ENCODE peak calls at places on chromosomes 1 and 21, in seven cellular contexts. K is H9, V is mesendoderm, G is IMR-90, X is mesenchymal stem cell, F is trophoblast cell, E is H1. H is an unnamed sample.

GRCh38 chr21:31630062-31630711 is 29.3 kb upstream of the SOD1 start:
- DNase-seq in G (peak), V (no peak), K (no peak), X (peak), E (no peak), F (peak), H (no peak)

GRCh38 chr1:109986054-109986444 is 1.5 kb downstream of the AHCYL1 start:
- DNase-seq in K (no peak), E (no peak), X (no peak), V (no peak), F (no peak), G (no peak), H (peak)

GRCh38 chr21:43352568-43353281 is 74.2 kb downstream of the SIK1 start:
- DNase-seq in K (no peak), X (no peak), G (no peak), F (no peak), E (no peak), V (peak), H (no peak)

GRCh38 chr21:38843379-38843778 is 37.6 kb downstream of the ETS2 start:
- DNase-seq in V (no peak), E (no peak), K (no peak), F (no peak), G (no peak), X (no peak), H (no peak)

GRCh38 chr1:195866383-195867222 is 741.6 kb downstream of the KCNT2 start:
- DNase-seq in X (no peak), G (no peak), V (no peak), E (no peak), F (no peak), K (no peak), H (no peak)

GRCh38 chr21:42680429-42680828 is 27.0 kb downstream of the PDE9A start:
- DNase-seq in G (no peak), V (no peak), E (no peak), X (no peak), F (no peak), K (no peak), H (no peak)

GRCh38 chr1:98045211-98046030 is 124.6 kb upstream of the DPYD start:
- DNase-seq in E (no peak), X (peak), K (peak), G (peak), V (peak), F (no peak), H (no peak)

GRCh38 chr1:1943834-1944570 is 24.9 kb upstream of the TMEM52 start:
- DNase-seq in G (no peak), V (peak), X (peak), K (peak), E (no peak), F (peak), H (peak)

GRCh38 chr1:21307663-21308062 is 17.4 kb upstream of the ECE1 start:
- DNase-seq in G (no peak), K (peak), E (no peak), V (no peak), F (no peak), X (no peak), H (no peak)

GRCh38 chr1:88462481-88463261 is 221.4 kb upstream of the PKN2 start:
- DNase-seq in F (peak), K (peak), E (no peak), X (peak), G (peak), V (peak), H (peak)

GRCh38 chr1:24713176-24713575 is 32.1 kb upstream of the CLIC4 start:
- DNase-seq in V (no peak), X (no peak), G (no peak), K (no peak), F (peak), E (no peak), H (no peak)

GRCh38 chr1:244863491-244864252 is 671 bp downstream of the HNRNPU start:
- DNase-seq in V (peak), K (no peak), E (no peak), X (no peak), G (no peak), F (no peak), H (no peak)

GRCh38 chr1:9225411-9225785 is 9.2 kb upstream of the H6PD start:
- DNase-seq in K (no peak), E (no peak), G (no peak), F (no peak), V (no peak), X (no peak), H (no peak)

GRCh38 chr1:204227996-204228785 is 14.4 kb upstream of the GOLT1A start:
- DNase-seq in E (no peak), G (no peak), X (no peak), V (no peak), F (no peak), K (no peak), H (no peak)

GRCh38 chr21:15212214-15212613 is 147.4 kb upstream of the NRIP1 start:
- DNase-seq in K (no peak), E (no peak), F (no peak), V (no peak), X (no peak), G (no peak), H (no peak)

GRCh38 chr1:170162385-170163226 is 16.8 kb downstream of the NTMT2 start:
- DNase-seq in V (peak), G (peak), X (peak), F (peak), K (no peak), E (no peak), H (peak)

GRCh38 chr1:235725493-235725892 is 75.9 kb upstream of the GNG4 start:
- DNase-seq in V (peak), K (no peak), G (peak), E (no peak), F (no peak), X (no peak), H (no peak)

GRCh38 chr1:9691108-9691445 is 39.5 kb downstream of the PIK3CD start:
- DNase-seq in F (no peak), V (no peak), X (peak), E (no peak), G (peak), K (no peak), H (no peak)

GRCh38 chr1:202656951-202657646 is 53.2 kb downstream of the SYT2 start:
- DNase-seq in G (peak), E (peak), X (peak), K (peak), F (no peak), V (peak), H (peak)

GRCh38 chr1:193264313-193265065 is 78.1 kb upstream of the B3GALT2 start:
- DNase-seq in E (no peak), V (no peak), F (peak), G (peak), X (no peak), K (no peak), H (no peak)

GRCh38 chr1:160795951-160796383 is at the start of gene LY9:
- DNase-seq in G (no peak), F (no peak), E (no peak), K (no peak), V (no peak), X (no peak), H (no peak)

GRCh38 chr1:67371681-67372080 is 58.5 kb downstream of the SERBP1 start:
- DNase-seq in F (peak), E (no peak), X (peak), G (peak), K (no peak), V (peak), H (no peak)

GRCh38 chr1:234602334-234603220 is 7.4 kb downstream of the IRF2BP2 start:
- DNase-seq in E (no peak), F (peak), X (peak), V (no peak), K (no peak), G (peak), H (no peak)

GRCh38 chr1:229323205-229323604 is 19.6 kb downstream of the CCSAP start:
- DNase-seq in E (no peak), V (no peak), F (no peak), G (peak), X (peak), K (no peak), H (no peak)

GRCh38 chr1:47703981-47704596 is 266.2 kb downstream of the FOXD2 start:
- DNase-seq in G (peak), E (no peak), V (peak), F (no peak), X (no peak), K (no peak), H (no peak)

GRCh38 chr21:43634618-43635017 is 24.7 kb downstream of the HSF2BP start:
- DNase-seq in F (no peak), V (no peak), E (no peak), G (peak), X (peak), K (no peak), H (no peak)

DNA sequence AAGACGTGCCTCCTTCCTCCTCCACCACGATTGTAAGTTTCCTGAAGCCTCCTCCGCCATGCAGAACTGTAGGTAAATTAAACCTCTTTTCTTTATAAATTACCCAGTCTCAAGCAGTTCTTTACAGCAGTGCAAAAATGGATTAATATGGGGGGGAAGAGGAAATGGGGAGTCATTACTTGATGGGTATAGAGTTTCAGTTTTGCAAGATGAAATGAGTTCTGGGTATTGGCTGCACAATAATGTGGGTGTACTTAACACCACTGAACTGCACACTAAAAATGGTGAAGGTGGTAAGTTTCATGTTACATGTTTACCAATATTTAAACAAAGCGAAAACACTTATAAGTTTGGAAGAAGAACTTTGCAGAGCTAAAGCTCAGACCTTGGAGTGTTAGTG is 24.3 kb upstream of the DISP1 start:
- DNase-seq in V (no peak), F (no peak), E (no peak), G (no peak), K (no peak), X (no peak), H (no peak)
- H3K18ac ChIP-seq in V (no peak), F (no peak), E (no peak), G (no peak), K (no peak), X (no peak), H (no peak)

DNA sequence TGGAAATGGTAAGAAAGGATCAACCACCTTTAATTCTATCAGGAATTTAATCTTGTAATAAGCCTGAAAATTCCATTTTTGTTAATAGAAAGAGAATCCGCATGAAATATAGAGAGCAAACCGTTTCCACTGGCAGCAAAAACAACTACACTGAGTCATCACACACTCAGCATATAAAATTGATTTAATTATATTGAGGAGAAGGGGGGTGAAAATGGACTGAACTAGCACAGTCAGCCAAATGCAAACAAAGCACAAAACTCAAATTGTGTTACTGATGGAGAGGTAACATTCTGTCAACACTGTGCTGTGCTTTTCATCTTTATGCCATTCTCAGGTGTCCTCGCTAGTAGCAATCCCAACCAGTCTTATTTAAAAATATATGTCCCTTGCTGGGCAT is 1583.9 kb downstream of the MRPL39 start:
- DNase-seq in E (no peak), X (no peak), F (no peak), V (no peak), K (no peak), G (peak), H (no peak)
- H3K9ac ChIP-seq in E (no peak), X (peak), F (no peak), V (no peak), K (no peak), G (no peak), H (no peak)

GRCh38 chr1:94156226-94156625 is 35.3 kb upstream of the ABCA4 start:
- DNase-seq in K (no peak), F (no peak), G (peak), E (no peak), V (no peak), X (no peak), H (no peak)

GRCh38 chr1:94160811-94161210 is 39.9 kb upstream of the ABCA4 start:
- DNase-seq in F (peak), K (no peak), G (peak), X (peak), E (no peak), V (peak), H (peak)

GRCh38 chr1:94153133-94153532 is 32.2 kb upstream of the ABCA4 start:
- DNase-seq in F (no peak), X (no peak), K (no peak), E (no peak), V (no peak), G (no peak), H (no peak)

GRCh38 chr1:94154989-94155388 is 34.0 kb upstream of the ABCA4 start:
- DNase-seq in V (no peak), F (no peak), K (no peak), X (no peak), G (no peak), E (no peak), H (no peak)
- H4K8ac ChIP-seq in V (no peak), F (no peak), K (no peak), X (no peak), G (no peak), E (no peak), H (no peak)

DNA sequence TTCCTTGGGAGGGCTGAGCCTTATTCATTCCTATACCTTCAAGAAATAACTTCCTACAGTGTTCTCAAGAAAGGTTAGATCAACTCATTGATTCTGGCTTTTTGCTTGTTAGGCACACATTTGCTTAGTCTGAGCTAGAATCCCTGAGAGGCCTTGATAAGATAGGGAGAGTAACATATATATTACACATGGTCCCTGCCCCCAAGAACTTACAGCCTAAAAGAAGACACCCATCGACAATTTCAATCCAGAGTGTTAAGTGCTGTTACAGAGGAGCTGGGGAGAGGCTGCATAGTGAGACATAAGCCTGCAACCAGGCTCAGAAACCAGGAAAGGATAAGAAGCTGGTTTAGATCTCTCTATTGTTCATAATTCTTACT is 68.7 kb downstream of the PLPP3 start:
- DNase-seq in X (no peak), K (no peak), E (no peak), G (no peak), F (no peak), V (peak), H (no peak)
- H3K18ac ChIP-seq in X (no peak), K (no peak), E (no peak), G (no peak), F (no peak), V (peak), H (no peak)

DNA sequence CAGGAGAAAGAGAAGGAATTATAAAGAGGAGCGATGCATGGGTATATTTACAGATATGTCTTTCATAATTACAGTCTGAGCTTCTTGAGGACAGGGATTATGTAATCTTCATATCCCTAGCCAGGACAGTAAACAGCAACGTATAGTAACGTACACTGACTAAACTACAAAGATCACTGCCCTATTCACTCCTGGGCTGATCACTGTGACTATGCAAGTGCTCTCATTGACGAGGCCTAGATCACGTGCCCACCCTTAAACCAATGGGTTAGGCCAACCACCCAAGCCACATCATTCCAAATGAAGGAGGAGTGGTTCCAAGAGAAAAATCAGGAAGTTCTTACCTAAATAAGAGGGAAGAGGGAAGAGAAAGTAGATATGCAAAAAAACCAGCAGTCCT is 18.5 kb downstream of the PIK3R3 start:
- DNase-seq in K (no peak), F (no peak), V (no peak), G (no peak), X (no peak), E (no peak), H (no peak)
- H3K9ac ChIP-seq in K (no peak), F (no peak), V (no peak), G (no peak), X (no peak), E (no peak), H (no peak)

DNA sequence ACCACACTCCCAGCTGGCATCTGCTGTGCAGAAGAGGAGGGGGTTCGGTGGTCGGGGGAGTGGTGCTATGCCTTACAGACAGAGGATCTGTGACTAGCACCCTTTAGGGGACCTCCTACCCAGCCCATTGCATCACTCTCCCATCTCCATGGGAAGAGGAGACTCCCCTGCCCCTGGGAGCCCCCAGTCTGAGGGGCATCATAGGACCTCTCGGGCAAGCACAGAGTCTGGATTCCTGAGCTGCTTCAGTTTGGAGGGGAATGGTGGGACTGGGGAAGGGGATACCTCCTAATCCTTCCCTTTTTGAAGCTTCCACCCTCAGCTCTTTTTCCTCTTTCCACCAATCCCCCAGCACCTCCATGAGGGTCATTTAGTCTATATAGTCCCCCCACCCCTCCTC is 1.4 kb downstream of the INSRR start:
- DNase-seq in K (no peak), X (no peak), E (no peak), G (no peak), F (no peak), V (no peak), H (no peak)
- H4K8ac ChIP-seq in K (no peak), X (no peak), E (no peak), G (no peak), F (no peak), V (no peak), H (no peak)

GRCh38 chr1:192070213-192070612 is 88.0 kb upstream of the RGS18 start:
- DNase-seq in F (no peak), E (no peak), V (no peak), K (no peak), X (no peak), G (no peak), H (no peak)
- H3K18ac ChIP-seq in F (no peak), E (no peak), V (no peak), K (no peak), X (no peak), G (no peak), H (no peak)

GRCh38 chr1:64995316-64995715 is 29.0 kb upstream of the JAK1 start:
- DNase-seq in K (no peak), X (no peak), E (no peak), F (no peak), G (no peak), V (no peak), H (no peak)
- H3K9ac ChIP-seq in K (no peak), X (no peak), E (no peak), F (no peak), G (no peak), V (no peak), H (no peak)

DNA sequence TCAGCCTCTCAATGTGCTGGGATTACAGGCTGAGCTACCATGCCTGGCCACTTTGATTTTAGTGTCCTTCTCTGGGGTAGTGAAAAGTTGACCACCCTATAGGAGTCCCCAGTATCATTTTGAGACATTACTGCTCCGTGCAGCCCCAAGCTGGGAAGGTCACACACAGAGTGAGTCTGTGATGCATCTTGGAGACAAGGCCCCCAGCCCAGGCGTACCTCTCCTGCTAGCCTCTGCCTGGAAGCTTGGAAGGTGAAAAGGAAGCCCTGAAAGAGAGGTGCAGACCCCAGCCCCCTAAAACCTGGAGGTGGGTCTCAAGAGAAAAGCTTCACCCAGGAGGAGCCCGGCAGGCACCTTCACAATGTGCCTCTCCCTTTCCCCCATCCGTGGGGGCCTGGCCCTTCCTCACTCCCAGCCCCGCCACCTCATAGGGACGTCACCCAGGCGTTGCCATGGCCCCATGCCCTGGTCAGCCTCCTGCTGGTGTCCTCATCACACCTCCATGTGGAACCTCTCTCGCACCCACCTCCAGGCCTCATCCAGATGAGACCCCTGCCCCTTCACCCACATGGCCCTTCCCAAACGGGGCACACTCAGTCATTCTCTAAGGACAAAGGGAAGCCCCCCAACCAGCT is 5.6 kb upstream of the ARF1 start:
- DNase-seq in X (no peak), K (no peak), F (no peak), E (no peak), V (no peak), G (no peak), H (no peak)
- H4K8ac ChIP-seq in X (no peak), K (no peak), F (no peak), E (no peak), V (no peak), G (no peak), H (no peak)

H was measured in neuronal stem cell.